ENCODE peak calls at places on chromosomes 11 and 22, in nine cellular contexts. D is lower lobe of right lung, G is Peyer's patch, L is kidney, Y is tibial artery, S is brain microvascular endothelial cell, J is thoracic aorta, B is choroid plexus epithelial cell, X is foreskin fibroblast. A is an unnamed sample.

GRCh38 chr22:49325531-49326395 is 501.9 kb downstream of the BRD1 start:
- DNase-seq in D (peak), G (peak), L (peak), Y (no peak), S (no peak), J (no peak), B (no peak), X (no peak), A (peak)

GRCh38 chr11:114169321-114169749 is 109.8 kb downstream of the ZBTB16 start:
- DNase-seq in D (no peak), G (no peak), L (no peak), Y (no peak), S (no peak), J (no peak), B (no peak), X (peak), A (no peak)

GRCh38 chr11:125001073-125001764 is 47.2 kb downstream of the CCDC15 start:
- DNase-seq in D (no peak), G (no peak), L (no peak), Y (no peak), S (no peak), J (no peak), B (peak), X (no peak), A (no peak)

GRCh38 chr11:12827929-12828812 is 153.9 kb downstream of the TEAD1 start:
- DNase-seq in D (no peak), G (peak), L (no peak), Y (no peak), S (peak), J (no peak), B (peak), X (no peak), A (peak)

GRCh38 chr11:116193321-116194114 is 579.3 kb downstream of the BUD13 start:
- DNase-seq in D (peak), G (peak), L (peak), Y (no peak), S (peak), J (no peak), B (peak), X (peak), A (no peak)

GRCh38 chr22:26476705-26477340 is 6.8 kb downstream of the HPS4 start:
- DNase-seq in D (no peak), G (no peak), L (no peak), Y (no peak), S (peak), J (no peak), B (peak), X (no peak), A (no peak)

GRCh38 chr11:128714881-128715280 is 21.0 kb downstream of the FLI1 start:
- DNase-seq in D (no peak), G (no peak), L (peak), Y (no peak), S (peak), J (no peak), B (peak), X (peak), A (peak)

GRCh38 chr11:70575396-70576060 is 177.2 kb downstream of the CTTN start:
- DNase-seq in D (no peak), G (no peak), L (no peak), Y (no peak), S (no peak), J (no peak), B (no peak), X (no peak), A (no peak)

GRCh38 chr11:68090706-68091105 is 30.5 kb downstream of the CHKA start:
- DNase-seq in D (no peak), G (peak), L (no peak), Y (no peak), S (peak), J (no peak), B (peak), X (no peak), A (no peak)

GRCh38 chr11:68649851-68650555 is 34.3 kb upstream of the GAL start:
- DNase-seq in D (no peak), G (peak), L (peak), Y (no peak), S (no peak), J (no peak), B (no peak), X (no peak), A (peak)

GRCh38 chr11:118015385-118015841 is 29.2 kb downstream of the IL10RA start:
- DNase-seq in D (no peak), G (no peak), L (no peak), Y (no peak), S (no peak), J (no peak), B (no peak), X (no peak), A (no peak)

GRCh38 chr11:95586155-95586554 is 203.4 kb downstream of the FAM76B start:
- DNase-seq in D (no peak), G (no peak), L (no peak), Y (no peak), S (no peak), J (no peak), B (no peak), X (no peak), A (no peak)

GRCh38 chr11:71998649-71999310 is at the start of gene IL18BP:
- DNase-seq in D (no peak), G (peak), L (peak), Y (no peak), S (no peak), J (no peak), B (no peak), X (no peak), A (peak)

GRCh38 chr11:79413258-79413657 is 27.6 kb downstream of the TENM4 start:
- DNase-seq in D (no peak), G (peak), L (peak), Y (peak), S (peak), J (peak), B (peak), X (peak), A (peak)

GRCh38 chr22:46661221-46661851 is 41.1 kb downstream of the GRAMD4 start:
- DNase-seq in D (no peak), G (peak), L (peak), Y (no peak), S (peak), J (no peak), B (peak), X (no peak), A (peak)

GRCh38 chr11:11366793-11367192 is 13.7 kb upstream of the CSNK2A3 start:
- DNase-seq in D (no peak), G (no peak), L (no peak), Y (no peak), S (no peak), J (no peak), B (peak), X (no peak), A (no peak)

GRCh38 chr11:92964471-92964870 is 5.0 kb upstream of the MTNR1B start:
- DNase-seq in D (no peak), G (no peak), L (no peak), Y (no peak), S (no peak), J (no peak), B (no peak), X (no peak), A (no peak)

GRCh38 chr11:45671246-45672171 is 6.1 kb upstream of the CHST1 start:
- DNase-seq in D (no peak), G (no peak), L (peak), Y (no peak), S (no peak), J (no peak), B (no peak), X (no peak), A (peak)

GRCh38 chr11:121473064-121473777 is 20.5 kb upstream of the SORL1-AS1 start:
- DNase-seq in D (no peak), G (no peak), L (no peak), Y (no peak), S (no peak), J (no peak), B (no peak), X (no peak), A (peak)

GRCh38 chr11:117868815-117869642 is 7.4 kb downstream of the FXYD6 start:
- DNase-seq in D (no peak), G (no peak), L (no peak), Y (no peak), S (no peak), J (no peak), B (no peak), X (no peak), A (no peak)

GRCh38 chr22:27397036-27397947 is 404.3 kb downstream of the MN1 start:
- DNase-seq in D (no peak), G (no peak), L (no peak), Y (no peak), S (peak), J (no peak), B (peak), X (no peak), A (no peak)

GRCh38 chr11:1750481-1750839 is at the start of gene IFITM10:
- DNase-seq in D (no peak), G (peak), L (no peak), Y (no peak), S (no peak), J (no peak), B (no peak), X (no peak), A (peak)

GRCh38 chr22:36853407-36854099 is 7.3 kb upstream of the NCF4 start:
- DNase-seq in D (peak), G (peak), L (peak), Y (peak), S (peak), J (no peak), B (peak), X (peak), A (no peak)

GRCh38 chr22:37428649-37429586 is 1.6 kb upstream of the ELFN2 start:
- DNase-seq in D (no peak), G (peak), L (no peak), Y (no peak), S (no peak), J (no peak), B (peak), X (no peak), A (peak)

GRCh38 chr11:132028380-132029240 is 658.2 kb downstream of the NTM start:
- DNase-seq in D (no peak), G (peak), L (no peak), Y (no peak), S (no peak), J (no peak), B (peak), X (no peak), A (no peak)

GRCh38 chr11:10742460-10743208 is 8.4 kb upstream of the CTR9 start:
- DNase-seq in D (no peak), G (no peak), L (no peak), Y (no peak), S (peak), J (no peak), B (peak), X (peak), A (peak)

GRCh38 chr11:133586903-133587517 is 54.7 kb upstream of the OPCML start:
- DNase-seq in D (no peak), G (no peak), L (no peak), Y (no peak), S (no peak), J (no peak), B (no peak), X (no peak), A (no peak)
- TF ChIP-seq CTCF in D (no peak), G (no peak), L (no peak), Y (no peak), S (no peak), J (no peak), B (no peak), X (no peak), A (no peak)

DNA sequence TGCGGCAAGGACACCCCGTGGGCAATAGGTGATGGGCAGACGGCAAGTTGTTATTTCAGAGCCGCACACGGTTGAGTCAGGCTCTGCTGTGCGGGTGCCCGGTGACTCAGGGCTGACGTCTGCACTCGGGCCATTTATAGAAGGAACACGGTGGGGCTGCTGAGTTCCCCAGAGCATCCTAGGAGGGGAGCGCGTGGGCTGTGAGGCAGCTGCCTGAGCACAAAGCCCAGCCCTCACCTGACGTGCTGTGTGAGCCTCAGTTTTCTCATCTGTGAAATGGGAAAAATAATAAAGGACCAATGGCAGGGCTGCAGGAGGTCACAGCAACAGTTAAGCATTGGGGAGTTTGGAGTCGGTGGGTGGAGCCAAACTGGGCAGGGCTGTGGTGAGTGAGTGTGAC is 11.3 kb upstream of the RHOD start:
- DNase-seq in D (no peak), G (no peak), L (no peak), Y (no peak), S (peak), J (no peak), B (peak), X (peak), A (peak)
- TF ChIP-seq CTCF in D (no peak), G (no peak), L (no peak), Y (no peak), S (peak), J (no peak), B (no peak), X (no peak), A (peak)

DNA sequence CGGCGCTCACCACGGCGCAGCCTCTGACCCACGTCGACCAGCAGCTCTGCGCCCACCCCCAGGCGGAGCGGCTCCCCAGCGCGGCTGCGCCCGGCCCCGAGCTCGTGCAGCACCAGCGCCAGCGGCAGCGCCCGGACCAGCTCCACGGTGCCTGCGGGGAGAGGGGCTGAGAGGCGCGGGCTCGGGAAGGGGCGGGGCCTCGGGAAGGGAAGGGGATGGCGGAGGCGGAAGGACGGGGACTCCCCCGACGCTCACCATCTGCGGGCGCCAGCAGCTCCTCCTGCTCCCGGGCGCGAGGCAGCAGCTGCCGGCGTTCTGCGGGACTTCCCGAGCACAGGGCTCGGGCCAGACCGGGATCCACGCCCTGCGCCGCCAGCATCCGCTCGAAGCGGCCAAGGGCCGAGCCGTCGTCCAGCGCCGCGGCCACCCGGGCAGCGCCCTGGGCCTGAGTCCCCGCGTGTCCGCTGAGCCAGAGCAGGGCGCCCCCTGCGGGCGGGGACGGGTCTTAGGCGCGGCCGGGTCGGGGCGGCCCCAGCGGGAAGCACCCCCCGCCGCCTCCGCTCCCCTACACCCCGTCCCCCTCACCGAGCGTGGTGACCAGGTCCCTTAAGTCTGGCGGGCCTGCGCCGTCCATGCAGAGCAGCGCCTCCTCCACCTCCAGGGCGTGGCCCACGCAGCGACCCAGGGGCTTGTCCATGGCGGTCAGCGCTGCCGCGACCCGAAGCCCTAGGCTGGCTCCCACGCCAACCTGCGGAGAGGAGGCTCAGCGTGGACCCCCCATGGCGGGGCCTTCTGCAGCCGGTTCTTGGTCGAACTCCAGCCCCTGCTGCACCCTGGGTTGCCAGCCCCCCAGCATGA is 822 bp upstream of the SCO2 start:
- DNase-seq in D (peak), G (peak), L (peak), Y (peak), S (peak), J (no peak), B (peak), X (peak), A (peak)
- TF ChIP-seq CTCF in D (peak), G (peak), L (peak), Y (peak), S (peak), J (peak), B (peak), X (peak), A (peak)

GRCh38 chr11:88204353-88204752 is 29.1 kb upstream of the RAB38 start:
- DNase-seq in D (no peak), G (no peak), L (no peak), Y (no peak), S (no peak), J (no peak), B (no peak), X (no peak), A (no peak)
- TF ChIP-seq CTCF in D (no peak), G (no peak), L (no peak), Y (no peak), S (no peak), J (no peak), B (no peak), X (no peak), A (no peak)

GRCh38 chr11:134047586-134047999 is 21.3 kb upstream of the JAM3 start:
- DNase-seq in D (no peak), G (peak), L (no peak), Y (peak), S (peak), J (peak), B (peak), X (peak), A (peak)
- TF ChIP-seq CTCF in D (no peak), G (no peak), L (no peak), Y (peak), S (no peak), J (peak), B (no peak), X (no peak), A (no peak)

A was measured in osteoblast.